ENCODE peak calls at places on chromosomes 3 and 15, in four cellular contexts. G is HCT116, R is HepG2, E is K562. P is an unnamed sample.

GRCh38 chr15:70056091-70056680 is 41.5 kb downstream of the TLE3 start:
- DNase-seq in G (no peak), R (no peak), E (no peak), P (no peak)

GRCh38 chr3:37980477-37981347 is 9.9 kb upstream of the VILL start:
- DNase-seq in G (no peak), R (no peak), E (no peak), P (no peak)

GRCh38 chr3:179196098-179196497 is 47.9 kb downstream of the PIK3CA start:
- DNase-seq in G (no peak), R (no peak), E (no peak), P (no peak)

GRCh38 chr15:90496791-90497190 is 32.9 kb upstream of the CRTC3 start:
- DNase-seq in G (no peak), R (no peak), E (no peak), P (no peak)

GRCh38 chr3:136184703-136185102 is 11.4 kb downstream of the MSL2 start:
- DNase-seq in G (no peak), R (no peak), E (no peak), P (no peak)

GRCh38 chr3:59774613-59775012 is 724.8 kb upstream of the CFAP20DC start:
- DNase-seq in G (no peak), R (no peak), E (no peak), P (no peak)

GRCh38 chr15:84788500-84788899 is 28.7 kb upstream of the ALPK3 start:
- DNase-seq in G (no peak), R (no peak), E (no peak), P (no peak)

GRCh38 chr3:59084598-59084997 is 34.8 kb upstream of the CFAP20DC start:
- DNase-seq in G (no peak), R (no peak), E (no peak), P (no peak)

GRCh38 chr3:36312351-36312750 is 68.0 kb upstream of the STAC start:
- DNase-seq in G (no peak), R (no peak), E (no peak), P (no peak)

GRCh38 chr3:44805960-44806359 is 44.4 kb downstream of the KIF15 start:
- DNase-seq in G (no peak), R (no peak), E (peak; percentile 71), P (no peak)

GRCh38 chr15:41512078-41512394 is 1.6 kb downstream of the LTK start:
- DNase-seq in G (no peak), R (no peak), E (no peak), P (no peak)

GRCh38 chr15:57305009-57305408 is 71.3 kb upstream of the CGNL1 start:
- DNase-seq in G (no peak), R (no peak), E (no peak), P (no peak)

GRCh38 chr3:160078533-160078932 is 89.9 kb downstream of the IL12A start:
- DNase-seq in G (no peak), R (no peak), E (no peak), P (no peak)

GRCh38 chr15:64855206-64856000 is 13.7 kb downstream of the PLEKHO2 start:
- DNase-seq in G (no peak), R (no peak), E (no peak), P (no peak)

GRCh38 chr3:16849240-16849639 is 35.5 kb upstream of the PLCL2 start:
- DNase-seq in G (no peak), R (no peak), E (no peak), P (no peak)

GRCh38 chr3:106570426-106570825 is 701.6 kb upstream of the CBLB start:
- DNase-seq in G (no peak), R (no peak), E (no peak), P (no peak)

GRCh38 chr3:148238421-148238821 is 459.3 kb upstream of the AGTR1 start:
- DNase-seq in G (no peak), R (no peak), E (no peak), P (no peak)

GRCh38 chr3:152257246-152258074 is 11.3 kb upstream of the MBNL1 start:
- DNase-seq in G (no peak), R (no peak), E (no peak), P (no peak)

GRCh38 chr3:6262035-6262434 is 598.9 kb upstream of the GRM7 start:
- DNase-seq in G (no peak), R (no peak), E (no peak), P (no peak)

GRCh38 chr3:192917508-192918274 is at the start of gene MB21D2:
- DNase-seq in G (peak; percentile 69), R (peak; percentile 47), E (peak; percentile 48), P (no peak)

GRCh38 chr15:80982205-80982604 is 7.4 kb downstream of the MESD start:
- DNase-seq in G (no peak), R (no peak), E (peak; percentile 31), P (no peak)

GRCh38 chr3:194905696-194906095 is 220.0 kb downstream of the FAM43A start:
- DNase-seq in G (no peak), R (no peak), E (no peak), P (no peak)

GRCh38 chr3:191737742-191738141 is 276.8 kb downstream of the PYDC2 start:
- DNase-seq in G (no peak), R (no peak), E (no peak), P (no peak)

GRCh38 chr3:130468311-130468710 is 48.7 kb upstream of the COL6A6 start:
- DNase-seq in G (no peak), R (no peak), E (no peak), P (no peak)

GRCh38 chr3:131491775-131492174 is 11.0 kb downstream of the MRPL3 start:
- DNase-seq in G (no peak), R (no peak), E (no peak), P (no peak)

GRCh38 chr15:25469377-25469776 is 30.6 kb upstream of the UBE3A start:
- DNase-seq in G (no peak), R (no peak), E (no peak), P (no peak)

GRCh38 chr3:71432044-71432970 is 151.2 kb downstream of the FOXP1 start:
- DNase-seq in G (no peak), R (no peak), E (no peak), P (no peak)

GRCh38 chr15:25439456-25439836 is 622 bp upstream of the UBE3A start:
- DNase-seq in G (peak; percentile 6), R (peak; percentile 53), E (peak; percentile 7), P (no peak)

GRCh38 chr3:184453296-184453695 is 73.4 kb downstream of the CHRD start:
- DNase-seq in G (no peak), R (no peak), E (no peak), P (no peak)

DNA sequence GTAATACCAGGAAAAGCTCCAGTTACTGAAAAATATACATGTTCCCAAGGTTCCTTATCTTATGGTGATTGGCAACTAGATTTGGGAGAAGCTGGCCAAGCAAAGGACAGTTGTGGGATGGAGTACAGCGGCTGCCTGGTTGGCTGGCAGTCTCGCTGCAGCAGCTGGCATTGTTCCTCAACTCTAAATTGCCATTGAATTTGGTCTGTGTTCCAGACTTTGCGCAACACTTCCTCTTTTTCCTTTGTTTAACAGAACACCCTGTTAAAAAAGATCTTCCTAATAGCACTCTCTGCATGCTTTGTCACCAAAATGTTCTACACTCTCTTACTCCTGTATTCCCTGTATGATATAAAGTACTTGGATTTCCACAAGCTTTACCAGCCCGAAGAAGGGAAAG is 420.6 kb upstream of the RBMS3 start:
- DNase-seq in G (no peak), R (no peak), E (no peak), P (no peak)
- TF ChIP-seq TCF7L2 in G (no peak), R (no peak), E (no peak), P (no peak)

DNA sequence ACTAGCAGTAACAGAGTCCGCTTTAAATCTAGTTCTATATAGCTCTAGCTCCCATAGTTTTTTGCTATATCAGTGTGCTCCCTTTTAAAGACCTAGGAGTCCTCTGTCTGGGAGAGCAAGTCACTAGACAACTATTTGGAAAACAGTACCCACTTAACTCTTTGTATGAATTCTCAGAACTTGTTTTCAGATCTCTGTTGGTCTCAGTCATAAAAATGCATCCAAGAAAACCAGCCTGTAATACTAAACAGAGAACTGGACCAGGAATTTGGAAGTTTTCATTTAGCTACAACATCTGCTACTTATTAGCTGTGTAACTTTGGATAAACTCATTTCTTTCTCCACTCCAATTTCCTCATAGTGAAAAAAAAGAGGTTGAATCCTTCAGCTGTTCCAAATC is 56.9 kb upstream of the C3orf49 start:
- DNase-seq in G (no peak), R (no peak), E (no peak), P (no peak)
- TF ChIP-seq TCF7L2 in G (no peak), R (no peak), E (no peak), P (no peak)

DNA sequence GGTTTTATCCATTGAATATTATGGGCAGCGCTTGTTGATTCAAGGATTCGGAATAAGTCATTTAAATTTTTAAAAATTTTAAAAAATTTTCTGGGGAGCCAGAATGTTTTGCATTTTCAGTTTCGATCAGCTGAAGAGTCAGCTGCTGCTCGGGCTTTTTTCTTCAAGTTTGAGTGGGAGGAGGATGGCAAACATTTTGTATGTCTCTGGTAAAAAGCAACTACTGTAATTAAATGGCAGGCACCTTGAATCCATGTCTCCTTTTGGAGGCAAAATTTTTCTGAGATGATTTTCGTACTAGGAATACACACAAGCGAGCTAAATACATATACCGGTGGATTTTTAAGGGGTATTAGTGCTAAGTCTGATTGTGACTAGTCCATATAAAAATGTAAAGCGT is 612 bp downstream of the C3orf38 start:
- DNase-seq in G (no peak), R (no peak), E (no peak), P (no peak)
- TF ChIP-seq TCF7L2 in G (no peak), R (no peak), E (no peak), P (no peak)

DNA sequence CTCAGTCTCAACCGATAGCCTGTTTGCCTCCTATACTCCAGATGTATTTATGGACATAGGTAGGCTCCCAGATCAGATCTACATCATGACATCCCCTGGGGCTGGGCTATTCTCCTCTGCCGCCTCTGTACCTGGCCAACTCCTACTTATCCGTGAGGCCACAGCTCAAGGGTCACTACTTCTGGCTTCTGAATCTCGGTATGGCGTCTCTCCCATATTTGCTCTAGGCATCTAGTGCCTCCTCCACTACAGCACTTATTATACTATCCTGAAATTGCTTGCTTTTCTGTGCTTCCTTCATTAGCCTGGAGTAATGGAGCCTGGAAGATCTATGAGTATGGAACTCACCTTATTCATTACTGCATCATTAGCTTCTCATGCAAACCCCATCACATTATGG is 172.6 kb upstream of the WNT5A start:
- DNase-seq in G (no peak), R (no peak), E (no peak), P (no peak)
- TF ChIP-seq TCF7L2 in G (no peak), R (no peak), E (no peak), P (no peak)

DNA sequence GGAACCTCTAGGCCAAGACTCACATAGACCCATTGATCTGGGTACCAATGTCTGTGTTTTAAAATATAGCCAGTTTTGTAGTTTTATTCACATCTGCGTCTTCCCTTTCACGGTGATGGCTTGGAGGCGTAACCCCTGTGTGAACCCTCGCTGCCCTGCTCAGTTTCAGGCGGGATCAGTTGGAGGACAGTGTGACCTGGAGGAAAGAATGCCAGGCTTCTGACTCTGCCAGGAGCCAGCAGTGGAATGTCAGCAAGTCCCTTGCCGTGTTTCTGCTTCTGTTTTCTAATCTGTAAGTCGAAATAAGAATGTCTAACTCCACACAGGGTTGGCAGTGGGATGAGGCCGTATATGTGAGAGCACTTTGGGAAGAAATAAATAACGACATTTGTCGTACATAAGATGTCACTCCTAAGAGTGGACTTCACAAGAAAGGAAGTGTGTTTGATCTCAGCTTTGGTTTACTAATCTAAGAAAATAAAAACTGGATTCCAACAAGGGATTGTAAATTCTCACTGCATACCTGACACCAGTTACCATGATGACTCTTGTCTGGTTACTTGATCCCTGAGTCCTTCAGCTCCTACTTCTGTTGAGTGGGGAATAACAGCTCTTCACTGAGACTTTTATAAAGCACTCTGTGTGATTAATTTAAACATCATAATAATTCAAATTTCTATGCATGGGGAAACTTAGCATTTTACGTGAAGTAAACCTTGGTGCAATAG is 6.3 kb upstream of the CA12 start:
- DNase-seq in G (no peak), R (no peak), E (no peak), P (no peak)
- TF ChIP-seq TCF7L2 in G (no peak), R (no peak), E (no peak), P (no peak)